ENCODE peak calls at places on chromosomes 5 and 9, in seven cellular contexts. L is neural crest cell, I is psoas muscle, H is lung, B is kidney epithelial cell, Y is GM13976, K is fibroblast of lung. W is an unnamed sample.

GRCh38 chr9:124242331-124243194 is 15.2 kb upstream of the NEK6 start:
- DNase-seq in I (peak; percentile 27), L (no peak), K (peak; percentile 31), Y (peak; percentile 11), B (no peak), H (no peak), W (peak; percentile 81)

GRCh38 chr9:98810106-98810840 is 2.8 kb downstream of the GALNT12 start:
- DNase-seq in I (no peak), B (no peak), Y (no peak), K (peak; percentile 27), L (no peak), H (no peak), W (no peak)

GRCh38 chr5:143200781-143201398 is 202.6 kb downstream of the NR3C1 start:
- DNase-seq in H (no peak), B (peak; percentile 48), K (peak; percentile 94), Y (no peak), I (peak; percentile 49), L (no peak), W (no peak)

GRCh38 chr9:78097541-78097940 is 65.9 kb upstream of the GNAQ start:
- DNase-seq in I (no peak), Y (no peak), H (no peak), B (no peak), K (peak; percentile 12), L (no peak), W (no peak)

GRCh38 chr9:12595400-12595799 is 97.8 kb upstream of the TYRP1 start:
- DNase-seq in Y (no peak), H (no peak), L (no peak), K (no peak), I (no peak), B (no peak), W (no peak)

GRCh38 chr5:119274767-119275130 is 81.1 kb upstream of the TNFAIP8 start:
- DNase-seq in H (no peak), L (no peak), Y (peak; percentile 26), B (peak; percentile 63), K (peak; percentile 89), I (no peak), W (no peak)

GRCh38 chr5:4196744-4197646 is 601.4 kb downstream of the IRX1 start:
- DNase-seq in B (no peak), I (no peak), L (no peak), H (no peak), Y (no peak), K (no peak), W (no peak)

GRCh38 chr5:139105621-139106071 is 92.5 kb downstream of the SIL1 start:
- DNase-seq in Y (no peak), I (no peak), H (no peak), L (peak; percentile 17), K (no peak), B (no peak), W (peak; percentile 71)

GRCh38 chr9:6007770-6008168 is 7.7 kb downstream of the RANBP6 start:
- DNase-seq in H (peak; percentile 76), L (peak; percentile 75), Y (peak; percentile 79), I (peak; percentile 83), B (no peak), K (peak; percentile 56), W (peak; percentile 93)

DNA sequence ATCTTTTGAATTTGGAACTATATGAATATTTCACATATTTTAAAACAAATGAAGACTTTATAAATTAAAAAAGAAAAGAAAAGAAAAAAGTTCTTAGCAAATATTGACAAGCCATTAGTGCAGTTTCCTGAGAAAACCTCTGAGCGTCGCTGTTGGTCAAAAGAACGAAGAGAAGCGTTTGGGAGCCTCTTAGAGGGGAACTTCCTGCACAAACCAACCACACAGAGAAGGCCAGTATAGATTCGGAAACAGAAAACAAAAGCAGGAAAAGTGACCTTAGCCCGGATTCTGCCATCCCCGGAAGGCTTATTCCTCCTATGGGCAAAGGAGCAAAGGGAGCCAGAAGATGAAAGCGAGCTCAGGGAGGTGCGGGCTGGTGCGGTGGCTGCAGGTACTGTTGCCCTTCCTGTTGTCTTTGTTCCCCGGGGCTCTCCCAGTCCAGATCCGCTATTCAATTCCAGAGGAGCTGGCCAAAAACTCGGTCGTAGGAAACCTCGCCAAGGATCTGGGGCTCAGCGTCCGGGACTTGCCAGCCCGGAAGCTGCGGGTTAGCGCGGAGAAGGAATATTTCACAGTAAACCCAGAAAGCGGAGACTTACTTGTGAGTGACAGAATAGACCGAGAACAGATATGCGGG is at the start of gene PCDHGB2:
- DNase-seq in Y (peak; percentile 73), H (no peak), L (no peak), I (no peak), B (no peak), K (peak; percentile 43), W (no peak)
- TF ChIP-seq CTCF in Y (no peak), H (no peak), L (peak; percentile 31), I (peak; percentile 38), B (peak; percentile 21), K (peak; percentile 61), W (peak; percentile 15)

DNA sequence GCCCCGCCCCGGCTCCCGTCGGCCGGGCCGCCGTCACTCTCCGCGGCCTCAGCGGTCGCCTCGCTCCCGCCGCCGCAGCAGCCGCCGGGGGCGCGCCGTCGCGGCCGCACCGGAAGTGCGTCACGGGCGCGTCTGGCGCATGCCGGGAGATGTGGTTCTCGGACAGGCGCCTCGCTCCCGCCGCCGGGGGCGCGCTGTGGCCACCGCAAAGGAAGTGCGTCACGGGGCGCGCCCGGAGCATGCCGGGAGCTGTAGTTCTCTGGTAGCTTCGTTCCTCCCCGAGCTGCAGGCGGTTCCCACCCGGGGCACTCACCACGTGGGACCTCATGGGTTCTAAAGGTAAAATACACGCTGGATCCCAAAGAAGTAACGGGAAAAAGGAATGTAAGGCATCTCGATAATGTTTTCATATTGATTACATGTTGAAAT is at the start of gene UBAC1:
- DNase-seq in H (peak; percentile 95), Y (peak; percentile 100), K (peak; percentile 94), I (peak; percentile 97), L (peak; percentile 86), B (peak; percentile 78), W (peak; percentile 94)
- TF ChIP-seq CTCF in H (peak; percentile 52), Y (no peak), K (peak; percentile 16), I (peak; percentile 32), L (peak; percentile 44), B (no peak), W (no peak)

GRCh38 chr5:153831976-153832375 is 206.7 kb downstream of the FAM114A2 start:
- DNase-seq in L (no peak), H (no peak), K (peak; percentile 32), B (no peak), Y (peak; percentile 22), I (no peak), W (no peak)

GRCh38 chr5:153824909-153825308 is 213.8 kb downstream of the FAM114A2 start:
- DNase-seq in B (no peak), K (no peak), I (no peak), H (no peak), L (no peak), Y (no peak), W (no peak)

GRCh38 chr5:153827407-153827806 is 211.3 kb downstream of the FAM114A2 start:
- DNase-seq in B (no peak), L (no peak), I (no peak), K (no peak), Y (no peak), H (no peak), W (no peak)
- TF ChIP-seq CTCF in B (no peak), L (no peak), I (no peak), K (peak; percentile 41), Y (no peak), H (no peak), W (no peak)

GRCh38 chr5:42894057-42894456 is 82.4 kb upstream of the SELENOP start:
- DNase-seq in H (no peak), Y (no peak), I (no peak), K (no peak), B (no peak), L (no peak), W (peak; percentile 29)
- TF ChIP-seq CTCF in H (no peak), Y (no peak), I (peak; percentile 27), K (no peak), B (peak; percentile 17), L (peak; percentile 21), W (no peak)

DNA sequence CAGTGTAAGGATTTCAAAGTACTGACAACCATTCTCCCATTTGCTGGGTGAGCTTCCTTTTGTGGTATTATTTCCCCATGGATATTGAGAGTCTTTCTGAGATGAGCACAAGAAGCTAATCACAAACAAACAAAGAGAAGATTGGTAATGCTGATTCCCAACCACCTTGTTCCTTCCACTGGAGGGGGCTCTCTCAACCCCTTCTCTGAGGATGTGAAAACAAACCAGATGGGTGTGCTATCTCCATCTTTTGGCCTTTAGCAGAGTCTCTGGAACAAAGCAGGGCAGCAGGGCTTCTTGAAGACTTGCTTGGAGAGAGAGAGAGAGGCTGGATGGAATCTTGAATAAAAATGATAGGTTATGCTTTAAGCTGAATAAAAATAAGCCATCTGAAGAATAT is 576.7 kb upstream of the ZNF462 start:
- DNase-seq in L (peak; percentile 30), I (no peak), Y (no peak), K (peak; percentile 20), B (no peak), H (no peak), W (peak; percentile 26)
- TF ChIP-seq CTCF in L (peak; percentile 51), I (no peak), Y (no peak), K (no peak), B (peak; percentile 26), H (no peak), W (peak; percentile 43)

DNA sequence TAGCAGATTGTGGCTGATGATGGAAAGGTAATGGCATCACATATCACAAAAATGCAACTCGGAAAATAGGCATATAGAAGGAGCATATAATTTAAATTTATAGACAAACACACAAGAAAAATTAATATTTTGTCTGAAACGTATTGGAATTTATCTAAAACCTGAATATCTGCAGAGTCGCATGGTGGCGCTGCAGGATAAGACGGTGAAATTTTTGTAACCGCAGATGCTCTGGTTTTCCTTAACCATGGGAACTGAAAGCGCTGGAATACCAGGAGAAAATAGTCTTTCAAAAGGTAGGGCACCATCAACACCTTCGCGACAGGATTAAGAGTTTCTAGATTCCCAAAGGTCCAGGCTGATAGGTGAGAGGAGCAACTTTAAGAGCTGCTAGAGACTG is 11.0 kb downstream of the PCDHB14 start:
- DNase-seq in B (no peak), H (no peak), L (no peak), I (no peak), Y (no peak), K (no peak), W (no peak)
- TF ChIP-seq CTCF in B (peak; percentile 10), H (no peak), L (no peak), I (no peak), Y (peak; percentile 4), K (peak; percentile 11), W (no peak)

DNA sequence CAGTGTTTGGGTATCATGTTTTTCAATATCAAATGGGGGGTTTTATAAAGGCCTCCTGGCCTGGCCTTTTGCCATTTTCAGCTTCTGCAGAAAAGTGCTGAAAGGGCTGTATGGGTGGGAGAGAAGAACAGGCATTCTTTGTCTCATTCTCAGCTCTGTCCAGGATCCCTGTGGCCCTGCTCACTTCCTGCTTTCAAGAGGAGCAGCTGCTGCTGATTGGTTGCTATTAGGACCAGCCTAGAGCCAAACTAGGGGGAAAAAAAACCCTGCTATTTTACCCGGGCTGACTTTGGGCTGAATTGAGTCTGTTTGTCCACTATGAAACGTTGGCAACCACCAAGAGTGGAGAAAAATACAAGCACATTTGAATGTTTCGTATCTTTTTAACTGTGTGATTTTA is 117.1 kb downstream of the CMYA5 start:
- DNase-seq in H (no peak), L (peak; percentile 6), I (no peak), K (peak; percentile 33), B (no peak), Y (no peak), W (no peak)
- TF ChIP-seq CTCF in H (no peak), L (no peak), I (no peak), K (no peak), B (no peak), Y (no peak), W (no peak)